ENCODE peak calls at places on chromosomes 1 and 21, in ten cellular contexts. H, B, U, O, Z, W, F, A, Y and I are unnamed samples.

GRCh38 chr1:47805826-47806450 is 191.2 kb downstream of the TRABD2B start:
- DNase-seq in W (no peak), H (no peak), A (no peak), B (no peak), Y (no peak), U (no peak), Z (no peak), O (no peak), F (no peak), I (no peak)

GRCh38 chr1:32470991-32471694 is 6.3 kb downstream of the ZBTB8B start:
- DNase-seq in Y (no peak), H (no peak), Z (no peak), F (peak), U (no peak), A (no peak), B (no peak), W (no peak), O (no peak), I (no peak)

GRCh38 chr1:26907071-26907922 is 6.5 kb downstream of the NR0B2 start:
- DNase-seq in H (peak), U (peak), Y (no peak), O (peak), W (no peak), B (no peak), A (peak), Z (no peak), F (no peak), I (no peak)

GRCh38 chr1:921011-921837 is 2.5 kb upstream of the SAMD11 start:
- DNase-seq in H (no peak), Z (no peak), U (peak), B (peak), F (peak), O (peak), A (peak), W (no peak), Y (peak), I (no peak)

GRCh38 chr1:15272009-15272781 is 25.2 kb downstream of the FHAD1 start:
- DNase-seq in A (peak), Y (peak), O (peak), W (no peak), U (peak), H (peak), B (peak), F (peak), Z (peak), I (peak)

GRCh38 chr1:90012305-90012704 is 17.4 kb downstream of the ZNF326 start:
- DNase-seq in U (no peak), F (no peak), Y (no peak), Z (no peak), O (no peak), A (peak), W (no peak), B (no peak), H (no peak), I (no peak)

GRCh38 chr21:35326677-35327076 is 277.6 kb upstream of the RUNX1 start:
- DNase-seq in B (no peak), U (no peak), O (no peak), Y (no peak), A (peak), H (no peak), W (no peak), Z (no peak), F (no peak), I (no peak)

GRCh38 chr1:230758705-230759354 is 11.6 kb downstream of the CAPN9 start:
- DNase-seq in O (no peak), Y (no peak), A (no peak), Z (no peak), H (no peak), B (no peak), U (no peak), W (no peak), F (no peak), I (no peak)

GRCh38 chr21:21188513-21189188 is 190.4 kb downstream of the NCAM2 start:
- DNase-seq in W (no peak), H (no peak), O (no peak), Y (no peak), Z (no peak), B (no peak), A (peak), F (no peak), U (peak), I (no peak)

GRCh38 chr1:70997793-70998192 is 49.8 kb downstream of the PTGER3 start:
- DNase-seq in O (no peak), A (no peak), Y (no peak), B (no peak), U (no peak), Z (no peak), F (no peak), H (no peak), W (no peak), I (no peak)

GRCh38 chr1:207004931-207005830 is 27.4 kb downstream of the C1orf116 start:
- DNase-seq in B (peak), H (no peak), W (no peak), U (peak), Z (no peak), A (peak), O (peak), Y (no peak), F (peak), I (no peak)

GRCh38 chr1:187465441-187465840 is 636.7 kb downstream of the PLA2G4A start:
- DNase-seq in O (peak), U (no peak), A (no peak), Y (no peak), H (no peak), F (no peak), Z (no peak), B (no peak), W (no peak), I (no peak)
- TF ChIP-seq CTCF in O (no peak), U (no peak), A (no peak), Y (no peak), H (no peak), F (no peak), Z (no peak), B (no peak), W (no peak), I (no peak)

DNA sequence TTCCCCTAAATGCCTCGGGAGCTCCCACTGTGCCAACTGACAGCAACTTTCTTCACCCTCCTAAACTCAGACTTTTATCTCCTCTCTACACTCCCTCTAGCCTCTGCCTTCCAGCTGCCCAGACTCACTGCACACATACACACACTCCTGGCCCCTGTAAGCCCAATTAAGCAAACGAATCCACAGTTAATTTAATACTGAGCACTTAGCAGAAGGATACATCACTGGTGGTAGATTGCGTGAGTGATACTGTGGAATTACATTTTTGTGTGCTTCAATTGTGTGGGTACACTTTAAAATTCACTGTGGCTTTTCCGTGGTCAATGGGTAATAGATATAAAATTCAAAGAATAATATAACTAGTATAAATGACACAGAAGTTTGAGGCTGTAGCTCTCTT is 33.6 kb upstream of the GJB5 start:
- DNase-seq in F (no peak), B (no peak), A (no peak), Y (no peak), O (no peak), Z (no peak), U (no peak), H (no peak), W (no peak), I (no peak)
- TF ChIP-seq CTCF in F (no peak), B (no peak), A (no peak), Y (no peak), O (no peak), Z (no peak), U (no peak), H (no peak), W (no peak), I (no peak)

GRCh38 chr1:37017737-37018136 is 16.6 kb downstream of the GRIK3 start:
- DNase-seq in B (no peak), Z (no peak), F (no peak), Y (no peak), H (no peak), W (no peak), O (no peak), U (no peak), A (no peak), I (no peak)

GRCh38 chr1:37016121-37016520 is 18.2 kb downstream of the GRIK3 start:
- DNase-seq in B (no peak), Y (no peak), A (no peak), H (no peak), U (no peak), O (no peak), F (no peak), W (no peak), Z (no peak), I (no peak)

GRCh38 chr1:37015713-37016112 is 18.6 kb downstream of the GRIK3 start:
- DNase-seq in W (no peak), O (no peak), A (no peak), B (no peak), F (no peak), U (no peak), H (no peak), Y (no peak), Z (no peak), I (no peak)

DNA sequence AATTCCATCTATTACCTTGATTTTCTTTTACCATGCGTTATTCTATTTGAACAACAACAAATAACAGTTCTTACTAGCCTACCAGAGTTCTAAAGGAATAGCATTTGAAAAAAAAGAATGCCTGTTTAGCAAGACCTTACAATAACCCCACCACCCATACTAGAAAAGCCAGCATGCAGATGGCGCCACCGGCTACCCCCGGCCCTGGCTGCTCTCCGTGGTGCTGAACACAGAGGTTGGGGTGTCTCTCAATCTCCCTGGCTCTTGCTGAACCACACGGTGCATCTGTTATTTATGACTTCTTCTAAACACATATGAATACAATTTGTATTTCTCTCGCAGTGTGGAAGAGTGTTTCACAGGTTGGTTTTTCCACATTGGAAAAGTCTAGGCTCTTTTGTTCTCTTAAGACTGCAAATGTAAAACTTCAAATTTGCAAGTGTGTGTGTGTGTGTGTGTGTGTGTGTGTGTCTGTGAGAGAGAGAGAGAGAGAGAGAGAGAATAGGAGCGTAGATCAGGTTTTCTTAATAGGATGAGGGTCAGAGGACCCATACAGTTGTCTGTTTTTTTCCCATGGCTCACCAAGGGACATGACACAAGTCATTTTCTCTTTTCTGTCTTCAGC is 13.6 kb downstream of the GRIK3 start:
- DNase-seq in Z (no peak), O (no peak), H (no peak), B (no peak), F (peak), W (no peak), A (peak), U (no peak), Y (no peak), I (no peak)
- TF ChIP-seq CTCF in Z (no peak), O (no peak), H (no peak), B (peak), F (no peak), W (no peak), A (no peak), U (no peak), Y (no peak), I (no peak)

GRCh38 chr1:172727956-172728603 is 69.2 kb downstream of the FASLG start:
- DNase-seq in Y (no peak), B (no peak), W (no peak), A (peak), H (no peak), U (peak), Z (no peak), O (peak), F (no peak), I (no peak)
- TF ChIP-seq CTCF in Y (peak), B (peak), W (peak), A (peak), H (no peak), U (peak), Z (peak), O (peak), F (peak), I (peak)

GRCh38 chr1:93080424-93080823 is 1.3 kb downstream of the MTF2 start:
- DNase-seq in H (no peak), Y (no peak), O (peak), F (no peak), U (peak), B (peak), Z (no peak), W (no peak), A (peak), I (no peak)
- TF ChIP-seq CTCF in H (peak), Y (peak), O (peak), F (peak), U (peak), B (peak), Z (no peak), W (no peak), A (peak), I (peak)

GRCh38 chr1:209647212-209647611 is 5.0 kb downstream of the LAMB3 start:
- DNase-seq in A (no peak), O (peak), Z (no peak), B (no peak), Y (no peak), F (no peak), U (no peak), H (no peak), W (no peak), I (no peak)

GRCh38 chr1:209645574-209646452 is 6.4 kb downstream of the LAMB3 start:
- DNase-seq in A (no peak), B (no peak), O (peak), Z (no peak), F (no peak), U (no peak), H (no peak), W (no peak), Y (no peak), I (no peak)

GRCh38 chr1:209648931-209649776 is 3.1 kb downstream of the LAMB3 start:
- DNase-seq in Y (no peak), U (peak), W (no peak), Z (no peak), O (peak), A (peak), F (no peak), B (peak), H (no peak), I (no peak)

GRCh38 chr1:209648366-209648765 is 3.9 kb downstream of the LAMB3 start:
- DNase-seq in B (no peak), W (no peak), H (no peak), F (no peak), Y (no peak), O (no peak), Z (no peak), A (peak), U (no peak), I (no peak)

DNA sequence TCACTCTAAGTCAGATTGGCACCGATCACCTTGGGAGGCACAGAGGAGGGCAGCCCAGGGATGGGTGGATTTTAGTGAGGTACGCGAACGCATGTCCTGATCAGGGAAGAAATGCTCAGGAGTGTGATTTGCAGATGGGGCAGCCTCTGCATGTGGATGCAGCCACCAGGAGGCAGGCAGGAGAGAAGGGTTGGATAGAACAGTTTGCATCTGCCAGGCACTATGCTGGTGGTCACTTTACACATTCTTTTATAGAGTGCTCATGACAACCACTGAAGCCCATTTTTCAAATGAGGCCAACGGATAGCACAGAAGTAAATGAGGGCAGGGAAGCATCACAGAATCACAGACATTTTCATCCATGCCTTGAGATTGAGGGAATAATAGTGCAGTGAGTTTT is 5.7 kb downstream of the LAMB3 start:
- DNase-seq in F (no peak), W (no peak), O (peak), Y (no peak), B (no peak), A (peak), Z (no peak), U (peak), H (no peak), I (no peak)
- TF ChIP-seq CTCF in F (peak), W (no peak), O (peak), Y (peak), B (peak), A (peak), Z (no peak), U (peak), H (no peak), I (no peak)

GRCh38 chr1:37919277-37919676 is 27.6 kb downstream of the INPP5B start:
- DNase-seq in U (peak), F (no peak), Z (no peak), O (peak), A (peak), W (no peak), H (no peak), Y (no peak), B (no peak), I (no peak)
- TF ChIP-seq CTCF in U (peak), F (peak), Z (peak), O (peak), A (peak), W (peak), H (peak), Y (peak), B (peak), I (peak)

GRCh38 chr21:25708467-25709065 is 26.1 kb downstream of the ATP5PF start:
- DNase-seq in Z (no peak), F (peak), Y (no peak), H (no peak), A (peak), W (no peak), B (peak), U (peak), O (peak), I (no peak)

GRCh38 chr21:25710550-25710949 is 24.2 kb downstream of the ATP5PF start:
- DNase-seq in O (no peak), Z (no peak), U (no peak), H (no peak), F (no peak), Y (no peak), W (no peak), A (no peak), B (no peak), I (no peak)

GRCh38 chr21:25709684-25710265 is 24.9 kb downstream of the ATP5PF start:
- DNase-seq in Y (no peak), W (no peak), F (no peak), Z (no peak), U (no peak), O (no peak), A (no peak), B (no peak), H (no peak), I (no peak)
- TF ChIP-seq CTCF in Y (no peak), W (no peak), F (no peak), Z (no peak), U (no peak), O (no peak), A (no peak), B (no peak), H (no peak), I (no peak)